ENCODE peak calls at places on chromosome 10, in ten cellular contexts. N is CD8-positive, alpha-beta T cell; S is progenitor cell of endocrine pancreas; X is T-helper 9 cell; O is stimulated activated naive B cell treated with anti-CD40 and anti-IgM and Interleukin-4, amounts not matched to agents 10 μg/mL and 1 μg/mL and 100 μg/mL, for 72 hours; R is GM23248; T is KBM-7; A is substantia nigra; G is trophoblast cell; P is CD8-positive, alpha-beta memory T cell. J is an unnamed sample.

GRCh38 chr10:77821551-77821950 is 105.0 kb downstream of the DLG5 start:
- DNase-seq in N (no peak), S (no peak), X (no peak), O (no peak), R (no peak), T (no peak), A (no peak), G (no peak), P (no peak), J (no peak)

GRCh38 chr10:90856964-90857634 is 740 bp downstream of the HTR7 start:
- DNase-seq in N (no peak), S (no peak), X (peak), O (no peak), R (peak), T (no peak), A (no peak), G (no peak), P (peak), J (no peak)

GRCh38 chr10:50550291-50550839 is 73.4 kb downstream of the SGMS1 start:
- DNase-seq in N (no peak), S (no peak), X (no peak), O (no peak), R (no peak), T (no peak), A (no peak), G (no peak), P (no peak), J (no peak)

GRCh38 chr10:111017093-111017492 is 59.7 kb upstream of the ADRA2A start:
- DNase-seq in N (no peak), S (no peak), X (no peak), O (no peak), R (no peak), T (no peak), A (no peak), G (no peak), P (no peak), J (no peak)

GRCh38 chr10:48609899-48610584 is 5.2 kb upstream of the ARHGAP22 start:
- DNase-seq in N (no peak), S (no peak), X (no peak), O (no peak), R (no peak), T (no peak), A (no peak), G (no peak), P (no peak), J (no peak)

GRCh38 chr10:6530211-6530840 is 49.8 kb downstream of the PRKCQ start:
- DNase-seq in N (peak), S (no peak), X (peak), O (no peak), R (no peak), T (no peak), A (no peak), G (no peak), P (peak), J (no peak)

GRCh38 chr10:104515670-104516199 is 125.4 kb upstream of the SORCS3 start:
- DNase-seq in N (no peak), S (no peak), X (no peak), O (no peak), R (no peak), T (no peak), A (no peak), G (no peak), P (no peak), J (no peak)

GRCh38 chr10:101273736-101274135 is 44.5 kb upstream of the LBX1 start:
- DNase-seq in N (no peak), S (no peak), X (no peak), O (no peak), R (no peak), T (no peak), A (no peak), G (peak), P (no peak), J (no peak)

GRCh38 chr10:124449170-124450009 is 445 bp downstream of the NKX1-2 start:
- DNase-seq in N (no peak), S (no peak), X (no peak), O (no peak), R (peak), T (no peak), A (no peak), G (peak), P (no peak), J (no peak)

GRCh38 chr10:104327745-104328635 is 10.3 kb downstream of the ITPRIP start:
- DNase-seq in N (no peak), S (no peak), X (no peak), O (no peak), R (peak), T (peak), A (no peak), G (peak), P (no peak), J (no peak)

GRCh38 chr10:102869290-102870198 is at the start of gene AS3MT:
- DNase-seq in N (no peak), S (peak), X (no peak), O (no peak), R (peak), T (no peak), A (no peak), G (peak), P (no peak), J (no peak)

GRCh38 chr10:128110339-128110738 is 15.9 kb downstream of the MKI67 start:
- DNase-seq in N (no peak), S (no peak), X (no peak), O (no peak), R (no peak), T (no peak), A (no peak), G (no peak), P (no peak), J (no peak)

J was measured in SK-MEL-5.